ENCODE peak calls at places on chromosome 6, in seven cellular contexts. N, G, I, O, A, F and Q are unnamed samples.

GRCh38 chr6:45448417-45449389 is 71.0 kb upstream of the SUPT3H start:
- DNase-seq in F (no peak), G (no peak), A (no peak), O (no peak), I (no peak), N (no peak), Q (peak; percentile 69)

GRCh38 chr6:136403166-136403980 is 113.7 kb upstream of the BCLAF1 start:
- DNase-seq in O (no peak), A (peak; percentile 98), G (no peak), F (no peak), I (no peak), N (no peak), Q (peak; percentile 94)

GRCh38 chr6:157245486-157245885 is 77.8 kb downstream of the TMEM242 start:
- DNase-seq in G (no peak), I (no peak), A (no peak), O (no peak), F (no peak), N (no peak), Q (no peak)

GRCh38 chr6:151796842-151797530 is 10.5 kb upstream of the ESR1 start:
- DNase-seq in O (no peak), G (no peak), F (no peak), N (no peak), A (no peak), I (no peak), Q (no peak)

GRCh38 chr6:44043036-44043478 is 84.2 kb downstream of the MRPL14 start:
- DNase-seq in G (no peak), I (no peak), F (no peak), N (no peak), A (no peak), O (no peak), Q (no peak)

GRCh38 chr6:127496471-127496870 is 22.7 kb downstream of the MTCL3 start:
- DNase-seq in O (no peak), A (no peak), N (no peak), F (no peak), G (no peak), I (no peak), Q (no peak)

GRCh38 chr6:159815410-159815809 is 15.3 kb downstream of the PNLDC1 start:
- DNase-seq in I (peak; percentile 19), F (no peak), A (no peak), G (no peak), N (no peak), O (no peak), Q (no peak)

GRCh38 chr6:40555092-40555491 is 32.1 kb downstream of the LRFN2 start:
- DNase-seq in O (no peak), N (no peak), I (no peak), G (no peak), A (no peak), F (no peak), Q (no peak)

GRCh38 chr6:70299456-70299855 is 3.4 kb downstream of the COL9A1 start:
- DNase-seq in G (no peak), O (no peak), I (no peak), F (no peak), N (no peak), A (peak; percentile 14), Q (no peak)

GRCh38 chr6:138722425-138723371 is 50.9 kb upstream of the CCDC28A start:
- DNase-seq in A (peak; percentile 98), N (no peak), F (no peak), I (no peak), O (no peak), G (no peak), Q (peak; percentile 79)

GRCh38 chr6:3068329-3069223 is at the start of gene RIPK1:
- DNase-seq in F (peak; percentile 92), N (peak; percentile 93), O (peak; percentile 86), G (peak; percentile 93), A (peak; percentile 93), I (peak; percentile 95), Q (peak; percentile 51)

GRCh38 chr6:167906899-167907298 is 80.2 kb downstream of the AFDN start:
- DNase-seq in F (no peak), O (no peak), A (no peak), G (peak; percentile 62), N (no peak), I (peak; percentile 25), Q (no peak)

GRCh38 chr6:167130712-167131684 is 8.1 kb downstream of the CCR6 start:
- DNase-seq in A (no peak), N (no peak), I (no peak), O (no peak), G (no peak), F (no peak), Q (no peak)

GRCh38 chr6:80439721-80440488 is 333.4 kb downstream of the BCKDHB start:
- DNase-seq in A (peak; percentile 62), N (no peak), F (no peak), I (no peak), O (no peak), G (no peak), Q (no peak)

GRCh38 chr6:48113130-48113529 is 2.1 kb upstream of the PTCHD4 start:
- DNase-seq in A (no peak), N (no peak), O (no peak), G (no peak), I (no peak), F (no peak), Q (no peak)

GRCh38 chr6:169800116-169800667 is 48.8 kb downstream of the ERMARD start:
- DNase-seq in N (no peak), O (no peak), I (no peak), A (no peak), F (no peak), G (no peak), Q (no peak)

GRCh38 chr6:32790306-32790705 is 26.5 kb downstream of the HLA-DOB start:
- DNase-seq in I (no peak), F (no peak), O (no peak), N (no peak), A (peak; percentile 68), G (no peak), Q (no peak)

GRCh38 chr6:146925846-146926245 is 278.4 kb upstream of the STXBP5 start:
- DNase-seq in I (no peak), A (no peak), O (no peak), N (no peak), G (no peak), F (no peak), Q (no peak)

GRCh38 chr6:108507316-108507715 is 53.4 kb upstream of the FOXO3 start:
- DNase-seq in I (no peak), A (no peak), N (no peak), F (no peak), O (no peak), G (no peak), Q (no peak)

GRCh38 chr6:145531822-145532221 is 203.5 kb downstream of the EPM2A start:
- DNase-seq in G (no peak), A (no peak), N (no peak), I (no peak), O (no peak), F (no peak), Q (no peak)

GRCh38 chr6:111782161-111782809 is 91.0 kb downstream of the FYN start:
- DNase-seq in F (no peak), I (no peak), A (no peak), N (no peak), G (no peak), O (no peak), Q (no peak)

GRCh38 chr6:33837971-33838665 is 34.3 kb upstream of the MLN start:
- DNase-seq in F (no peak), O (no peak), G (no peak), N (no peak), A (no peak), I (no peak), Q (peak; percentile 52)